ENCODE peak calls at places on chromosomes 1 and 21, in ten cellular contexts. L is fibroblast of lung, Y is GM23248, I is H1, O is endothelial cell of umbilical vein, S is mammary epithelial cell, E is PC-3, G is DND-41, T is HCT116, J is GM12878. N is an unnamed sample. For H3K4me1, the result is how much of the 10 kb centered on the place peaks cover.

GRCh38 chr1:57474097-57474750 is 50.4 kb upstream of the DAB1 start:
- DNase-seq in L (peak), Y (peak), I (no peak), O (no peak), S (peak), E (no peak), G (no peak), T (no peak), J (no peak), N (no peak)

GRCh38 chr1:201783067-201783466 is 45.9 kb upstream of the IPO9 start:
- DNase-seq in L (no peak), Y (no peak), I (no peak), O (no peak), S (no peak), E (no peak), G (no peak), T (no peak), J (no peak), N (no peak)

GRCh38 chr1:48916121-48917069 is 139.7 kb upstream of the BEND5 start:
- DNase-seq in L (peak), Y (peak), I (peak), O (peak), S (peak), E (peak), G (peak), T (peak), J (no peak), N (peak)

GRCh38 chr1:22607154-22607553 is 29.3 kb upstream of the C1QA start:
- DNase-seq in L (no peak), Y (no peak), I (peak), O (no peak), S (no peak), E (no peak), G (no peak), T (no peak), J (no peak), N (peak)

GRCh38 chr1:41611932-41612450 is 127.5 kb upstream of the EDN2 start:
- DNase-seq in L (no peak), Y (no peak), I (no peak), O (no peak), S (no peak), E (no peak), G (peak), T (no peak), J (no peak), N (no peak)

GRCh38 chr1:204284929-204285328 is 71.1 kb upstream of the GOLT1A start:
- DNase-seq in L (no peak), Y (no peak), I (no peak), O (no peak), S (no peak), E (no peak), G (no peak), T (no peak), J (no peak), N (no peak)

GRCh38 chr21:38134084-38134873 is 122.5 kb upstream of the KCNJ15 start:
- DNase-seq in L (no peak), Y (peak), I (no peak), O (no peak), S (no peak), E (no peak), G (no peak), T (no peak), J (no peak), N (no peak)

GRCh38 chr1:206012086-206012859 is 9.1 kb upstream of the RAB7B start:
- DNase-seq in L (no peak), Y (no peak), I (no peak), O (no peak), S (no peak), E (no peak), G (peak), T (no peak), J (peak), N (no peak)

GRCh38 chr1:100860397-100860991 is 34.1 kb downstream of the EXTL2 start:
- DNase-seq in L (peak), Y (peak), I (no peak), O (peak), S (peak), E (peak), G (no peak), T (no peak), J (no peak), N (peak)

GRCh38 chr1:18461656-18462055 is 19.1 kb upstream of the KLHDC7A start:
- DNase-seq in L (no peak), Y (no peak), I (no peak), O (no peak), S (no peak), E (no peak), G (no peak), T (no peak), J (no peak), N (no peak)

GRCh38 chr1:190154744-190155143 is 322.9 kb downstream of the BRINP3 start:
- DNase-seq in L (no peak), Y (no peak), I (no peak), O (no peak), S (no peak), E (no peak), G (no peak), T (no peak), J (no peak), N (no peak)

GRCh38 chr1:236543065-236543669 is 19.4 kb downstream of the LGALS8 start:
- DNase-seq in L (no peak), Y (no peak), I (peak), O (no peak), S (no peak), E (no peak), G (no peak), T (no peak), J (no peak), N (peak)

GRCh38 chr1:29197993-29198392 is 16.3 kb upstream of the SRSF4 start:
- DNase-seq in L (no peak), Y (no peak), I (no peak), O (no peak), S (no peak), E (no peak), G (no peak), T (no peak), J (no peak), N (no peak)

GRCh38 chr1:91583326-91583755 is 82.7 kb downstream of the CDC7 start:
- DNase-seq in L (peak), Y (peak), I (no peak), O (no peak), S (peak), E (peak), G (peak), T (no peak), J (no peak), N (no peak)

GRCh38 chr1:34763142-34763781 is 3.7 kb downstream of the GJB4 start:
- DNase-seq in L (peak), Y (peak), I (no peak), O (no peak), S (peak), E (peak), G (no peak), T (peak), J (no peak), N (no peak)

GRCh38 chr1:224238212-224238611 is 55.2 kb downstream of the DEGS1 start:
- DNase-seq in L (no peak), Y (no peak), I (no peak), O (no peak), S (no peak), E (no peak), G (no peak), T (no peak), J (no peak), N (no peak)

GRCh38 chr1:178093958-178094751 is at the start of gene RASAL2:
- DNase-seq in L (peak), Y (peak), I (peak), O (peak), S (peak), E (peak), G (no peak), T (no peak), J (no peak), N (peak)

GRCh38 chr21:25750085-25750484 is 15.3 kb downstream of the GABPA start:
- DNase-seq in L (no peak), Y (no peak), I (no peak), O (no peak), S (no peak), E (no peak), G (peak), T (no peak), J (no peak), N (no peak)

GRCh38 chr1:36397083-36397377 is 678 bp downstream of the LSM10 start:
- DNase-seq in L (no peak), Y (no peak), I (no peak), O (no peak), S (no peak), E (no peak), G (no peak), T (no peak), J (no peak), N (no peak)

DNA sequence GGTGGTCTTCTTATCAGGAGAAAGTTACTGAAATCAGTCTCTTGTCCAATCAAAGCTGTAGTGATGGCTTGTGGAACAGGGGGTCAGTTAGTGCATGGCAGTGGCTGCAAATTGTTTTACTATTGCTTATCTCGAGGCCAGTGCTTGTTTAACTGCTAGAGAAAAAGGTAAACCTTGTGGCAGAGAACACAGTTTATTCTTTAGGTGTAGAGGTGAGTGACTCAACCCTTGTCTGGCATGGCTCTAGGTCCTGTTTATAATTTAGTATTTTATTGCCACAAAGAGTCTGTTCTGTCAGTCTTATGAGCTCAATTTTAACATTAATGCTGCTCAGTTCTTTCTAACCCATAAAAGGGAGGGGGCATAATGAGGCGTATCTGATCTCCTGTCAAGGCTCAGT is 70.5 kb upstream of the F3 start:
- DNase-seq in L (no peak), Y (no peak), I (no peak), O (no peak), S (peak), E (peak), G (no peak), T (no peak), J (no peak), N (no peak)
- H3K4me1 ChIP-seq in L (under half), Y (under half), I (under half), O (under half), S (under half), E (under half), G (under half), T (half or more), J (under half), N (under half)

GRCh38 chr1:155063550-155064108 is at the start of gene EFNA4:
- DNase-seq in L (peak), Y (peak), I (peak), O (peak), S (peak), E (peak), G (peak), T (peak), J (no peak), N (peak)
- H2AFZ ChIP-seq in L (peak), Y (peak), I (no peak), O (peak), S (peak), E (peak), G (peak), T (peak), J (peak), N (peak)

GRCh38 chr1:7993593-7994479 is 32.3 kb downstream of the ERRFI1 start:
- DNase-seq in L (peak), Y (peak), I (no peak), O (no peak), S (no peak), E (no peak), G (no peak), T (no peak), J (peak), N (no peak)

GRCh38 chr1:7992885-7993284 is 31.4 kb downstream of the PARK7 start:
- DNase-seq in L (no peak), Y (no peak), I (no peak), O (no peak), S (no peak), E (no peak), G (no peak), T (no peak), J (no peak), N (no peak)

GRCh38 chr1:7991504-7992440 is 30.3 kb downstream of the PARK7 start:
- DNase-seq in L (no peak), Y (peak), I (peak), O (no peak), S (no peak), E (no peak), G (no peak), T (no peak), J (no peak), N (no peak)

GRCh38 chr1:7994827-7995226 is 31.3 kb downstream of the ERRFI1 start:
- DNase-seq in L (no peak), Y (no peak), I (no peak), O (no peak), S (no peak), E (no peak), G (no peak), T (no peak), J (no peak), N (no peak)

GRCh38 chr1:7995437-7995836 is 30.7 kb downstream of the ERRFI1 start:
- DNase-seq in L (no peak), Y (no peak), I (no peak), O (no peak), S (no peak), E (no peak), G (no peak), T (no peak), J (no peak), N (no peak)
- H3K9ac ChIP-seq in L (no peak), Y (no peak), I (no peak), O (no peak), S (no peak), E (no peak), G (no peak), T (no peak), J (no peak), N (no peak)

GRCh38 chr1:95010158-95010557 is 62.6 kb downstream of the ALG14 start:
- DNase-seq in L (no peak), Y (no peak), I (no peak), O (no peak), S (no peak), E (no peak), G (no peak), T (no peak), J (no peak), N (no peak)
- H3K4me1 ChIP-seq in L (under half), Y (under half), I (under half), O (under half), S (under half), E (under half), G (under half), T (under half), J (under half), N (under half)

DNA sequence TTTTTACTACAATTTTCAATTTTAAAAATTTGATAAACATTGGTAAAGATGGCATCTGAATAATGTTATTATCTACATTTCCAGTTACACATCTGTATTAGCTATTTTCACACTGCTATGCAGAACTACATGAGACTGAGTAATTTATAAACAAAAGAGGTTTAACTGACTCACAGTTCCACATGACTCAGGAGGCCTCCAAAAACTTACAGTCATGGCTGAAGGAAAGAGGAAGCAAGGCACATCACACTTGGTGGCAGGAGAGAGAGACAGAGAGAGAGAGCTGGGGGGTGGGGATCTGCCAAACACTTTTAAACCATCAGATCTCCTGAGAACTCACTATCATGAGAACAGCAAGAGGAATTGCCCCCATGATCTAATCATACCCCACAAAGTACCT is 850.0 kb downstream of the LTN1 start:
- DNase-seq in L (peak), Y (peak), I (no peak), O (peak), S (peak), E (peak), G (no peak), T (no peak), J (no peak), N (no peak)
- H2AFZ ChIP-seq in L (peak), Y (peak), I (peak), O (peak), S (peak), E (peak), G (no peak), T (no peak), J (no peak), N (no peak)

GRCh38 chr21:44263768-44264167 is 2.1 kb upstream of the DNMT3L start:
- DNase-seq in L (no peak), Y (no peak), I (no peak), O (no peak), S (no peak), E (no peak), G (no peak), T (no peak), J (no peak), N (peak)
- H3K9ac ChIP-seq in L (no peak), Y (no peak), I (no peak), O (no peak), S (no peak), E (no peak), G (no peak), T (no peak), J (no peak), N (no peak)

GRCh38 chr1:1862905-1863547 is 27.9 kb downstream of the GNB1 start:
- DNase-seq in L (peak), Y (peak), I (no peak), O (no peak), S (peak), E (no peak), G (no peak), T (no peak), J (no peak), N (no peak)

GRCh38 chr1:1857096-1857703 is 33.7 kb downstream of the GNB1 start:
- DNase-seq in L (no peak), Y (no peak), I (no peak), O (no peak), S (no peak), E (no peak), G (no peak), T (no peak), J (no peak), N (no peak)

GRCh38 chr1:1853593-1854257 is 37.2 kb downstream of the GNB1 start:
- DNase-seq in L (no peak), Y (no peak), I (no peak), O (no peak), S (no peak), E (peak), G (no peak), T (no peak), J (no peak), N (no peak)

GRCh38 chr1:1861339-1861730 is 29.6 kb downstream of the GNB1 start:
- DNase-seq in L (no peak), Y (no peak), I (no peak), O (no peak), S (no peak), E (no peak), G (no peak), T (no peak), J (no peak), N (no peak)

DNA sequence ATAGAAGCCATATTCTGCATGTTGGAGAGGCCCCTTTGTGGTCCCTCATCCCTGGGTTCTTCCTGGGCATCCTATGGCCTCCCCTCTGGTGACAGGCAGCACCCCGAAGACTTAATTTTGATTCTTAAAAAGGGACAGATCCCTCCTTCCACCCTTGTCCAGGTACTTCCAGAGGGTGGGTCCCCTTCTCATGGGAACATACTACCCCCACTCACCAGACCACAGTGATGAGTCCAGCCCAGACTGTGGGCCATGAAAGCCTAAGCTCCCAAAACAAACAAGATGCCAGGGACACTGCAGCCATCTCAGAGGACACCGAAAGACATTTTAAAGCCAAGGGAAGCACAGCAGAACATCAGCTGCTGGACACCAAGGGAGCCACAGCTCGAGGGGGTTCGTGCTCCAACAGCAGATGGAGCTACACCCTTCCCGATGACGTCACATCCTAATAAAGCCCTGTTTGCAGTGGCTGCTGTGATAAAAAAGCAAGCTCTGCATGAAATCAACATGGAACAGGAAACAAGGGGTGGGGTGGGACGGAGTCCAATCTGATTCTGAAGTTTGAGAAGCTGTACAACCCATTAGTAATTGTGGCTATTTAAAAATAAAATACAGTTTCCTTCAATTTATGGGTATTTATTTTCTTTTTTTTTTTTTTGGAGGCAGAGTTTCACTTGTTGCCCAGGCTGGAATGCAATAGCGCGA is 32.4 kb downstream of the GNB1 start:
- DNase-seq in L (peak), Y (peak), I (no peak), O (peak), S (peak), E (peak), G (peak), T (no peak), J (no peak), N (peak)
- H3K4me1 ChIP-seq in L (under half), Y (half or more), I (under half), O (under half), S (under half), E (under half), G (under half), T (under half), J (under half), N (under half)

GRCh38 chr1:226038661-226039060 is 23.9 kb upstream of the H3-3A start:
- DNase-seq in L (no peak), Y (no peak), I (no peak), O (no peak), S (no peak), E (no peak), G (no peak), T (no peak), J (no peak), N (no peak)

GRCh38 chr1:226035915-226036314 is 26.6 kb upstream of the H3-3A start:
- DNase-seq in L (no peak), Y (no peak), I (no peak), O (no peak), S (no peak), E (no peak), G (no peak), T (no peak), J (no peak), N (no peak)

GRCh38 chr1:226046240-226046639 is 16.3 kb upstream of the H3-3A start:
- DNase-seq in L (peak), Y (peak), I (no peak), O (no peak), S (peak), E (peak), G (no peak), T (no peak), J (no peak), N (no peak)

GRCh38 chr1:226044514-226045132 is 17.9 kb upstream of the H3-3A start:
- DNase-seq in L (no peak), Y (no peak), I (no peak), O (no peak), S (no peak), E (no peak), G (no peak), T (no peak), J (no peak), N (peak)

GRCh38 chr1:226041419-226041818 is 21.1 kb upstream of the H3-3A start:
- DNase-seq in L (no peak), Y (no peak), I (no peak), O (no peak), S (no peak), E (no peak), G (no peak), T (no peak), J (no peak), N (no peak)
- H2AFZ ChIP-seq in L (no peak), Y (no peak), I (no peak), O (no peak), S (no peak), E (no peak), G (no peak), T (no peak), J (no peak), N (no peak)

GRCh38 chr1:33244143-33244808 is 12.0 kb upstream of the ZNF362 start:
- DNase-seq in L (peak), Y (no peak), I (no peak), O (no peak), S (peak), E (peak), G (no peak), T (no peak), J (no peak), N (no peak)

GRCh38 chr1:33241866-33242265 is 14.4 kb upstream of the ZNF362 start:
- DNase-seq in L (peak), Y (peak), I (no peak), O (no peak), S (no peak), E (no peak), G (no peak), T (no peak), J (no peak), N (no peak)

GRCh38 chr1:33239487-33239886 is 16.8 kb upstream of the ZNF362 start:
- DNase-seq in L (no peak), Y (no peak), I (no peak), O (no peak), S (no peak), E (no peak), G (no peak), T (no peak), J (no peak), N (no peak)

GRCh38 chr1:33244809-33245186 is 11.5 kb upstream of the ZNF362 start:
- DNase-seq in L (no peak), Y (no peak), I (no peak), O (no peak), S (no peak), E (no peak), G (no peak), T (no peak), J (no peak), N (no peak)

DNA sequence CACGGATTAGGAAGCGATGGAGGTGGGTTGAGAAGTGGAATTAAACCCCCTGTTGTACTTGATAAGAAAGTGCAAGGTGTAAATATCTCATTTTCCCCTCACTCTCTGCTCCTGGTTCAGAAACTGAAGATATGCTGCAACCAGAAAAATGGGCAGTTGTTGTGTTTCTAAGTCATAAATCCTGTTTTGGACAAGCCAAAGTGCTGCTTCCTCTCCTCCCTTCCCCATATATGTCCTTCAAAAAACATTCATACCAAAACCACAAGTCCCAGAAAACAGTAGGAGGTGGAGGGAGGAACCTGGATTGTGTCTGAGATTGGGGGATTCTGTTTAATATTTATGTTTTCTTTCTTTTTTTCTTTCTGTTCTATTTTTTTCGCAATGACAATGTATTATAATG is 13.6 kb upstream of the ZNF362 start:
- DNase-seq in L (no peak), Y (no peak), I (no peak), O (no peak), S (no peak), E (no peak), G (no peak), T (no peak), J (no peak), N (no peak)
- H3K9ac ChIP-seq in L (no peak), Y (no peak), I (no peak), O (no peak), S (no peak), E (no peak), G (no peak), T (no peak), J (no peak), N (no peak)

N was measured in neural progenitor cell.